ENCODE peak calls at places on chromosomes 2 and 18, in five cellular contexts. Y, T, Z, J and U are unnamed samples. For H3K4me1, the result is how much of the 10 kb centered on the place peaks cover.

GRCh38 chr2:23480991-23481797 is 96.2 kb downstream of the KLHL29 start:
- DNase-seq in Y (peak), T (peak), Z (no peak), J (no peak), U (no peak)

GRCh38 chr2:125004091-125004800 is 979.2 kb downstream of the CNTNAP5 start:
- DNase-seq in Y (no peak), T (no peak), Z (no peak), J (no peak), U (no peak)

GRCh38 chr2:156199588-156199987 is 132.9 kb downstream of the NR4A2 start:
- DNase-seq in Y (no peak), T (no peak), Z (no peak), J (no peak), U (no peak)

GRCh38 chr2:2324565-2325101 is 6.4 kb downstream of the MYT1L start:
- DNase-seq in Y (no peak), T (no peak), Z (no peak), J (no peak), U (no peak)

GRCh38 chr18:70288171-70288850 is 534 bp upstream of the SOCS6 start:
- DNase-seq in Y (peak), T (no peak), Z (peak), J (peak), U (no peak)

GRCh38 chr18:8609711-8610441 is 639 bp downstream of the RAB12 start:
- DNase-seq in Y (no peak), T (no peak), Z (peak), J (no peak), U (peak)

GRCh38 chr2:157279331-157279730 is 21.8 kb downstream of the GALNT5 start:
- DNase-seq in Y (no peak), T (no peak), Z (no peak), J (no peak), U (no peak)

GRCh38 chr2:144467479-144468210 is 52.3 kb downstream of the ZEB2 start:
- DNase-seq in Y (no peak), T (no peak), Z (no peak), J (no peak), U (no peak)

GRCh38 chr18:13492314-13492713 is 234.0 kb downstream of the FAM210A start:
- DNase-seq in Y (no peak), T (no peak), Z (no peak), J (no peak), U (no peak)

GRCh38 chr18:34114996-34115395 is 109.7 kb downstream of the NOL4 start:
- DNase-seq in Y (peak), T (no peak), Z (no peak), J (no peak), U (no peak)

GRCh38 chr2:38533757-38534545 is 68.8 kb downstream of the HNRNPLL start:
- DNase-seq in Y (no peak), T (no peak), Z (no peak), J (no peak), U (no peak)

GRCh38 chr2:136135924-136136906 is 18.3 kb upstream of the CXCR4 start:
- DNase-seq in Y (no peak), T (no peak), Z (no peak), J (no peak), U (peak)

GRCh38 chr18:38313851-38314250 is 748.3 kb upstream of the CELF4 start:
- DNase-seq in Y (no peak), T (no peak), Z (no peak), J (no peak), U (no peak)

GRCh38 chr2:214542251-214542650 is 131.4 kb downstream of the VWC2L start:
- DNase-seq in Y (no peak), T (no peak), Z (no peak), J (no peak), U (no peak)

GRCh38 chr2:176182671-176183070 is 5.8 kb upstream of the HOXD1 start:
- DNase-seq in Y (no peak), T (no peak), Z (no peak), J (no peak), U (no peak)

GRCh38 chr2:191675807-191676667 is 1.9 kb upstream of the NABP1 start:
- DNase-seq in Y (no peak), T (no peak), Z (no peak), J (no peak), U (no peak)

GRCh38 chr2:72204156-72204781 is 56.6 kb upstream of the CYP26B1 start:
- DNase-seq in Y (peak), T (peak), Z (peak), J (no peak), U (no peak)

GRCh38 chr2:219675206-219675605 is 47.8 kb downstream of the SLC4A3 start:
- DNase-seq in Y (no peak), T (no peak), Z (no peak), J (no peak), U (no peak)

GRCh38 chr18:11309172-11309571 is 159.8 kb upstream of the PIEZO2 start:
- DNase-seq in Y (peak), T (peak), Z (no peak), J (no peak), U (no peak)

GRCh38 chr2:95279435-95280035 is 5.3 kb downstream of the PROM2 start:
- DNase-seq in Y (no peak), T (no peak), Z (no peak), J (no peak), U (no peak)

GRCh38 chr18:79899609-79900435 is 51.6 kb downstream of the SLC66A2 start:
- DNase-seq in Y (no peak), T (no peak), Z (no peak), J (peak), U (no peak)

GRCh38 chr2:12797815-12798214 is 81.1 kb downstream of the TRIB2 start:
- DNase-seq in Y (no peak), T (no peak), Z (no peak), J (no peak), U (no peak)

GRCh38 chr2:134189009-134189717 is 64.7 kb upstream of the MGAT5 start:
- DNase-seq in Y (no peak), T (peak), Z (no peak), J (no peak), U (no peak)

GRCh38 chr2:102967451-102967850 is 205.6 kb downstream of the TMEM182 start:
- DNase-seq in Y (no peak), T (no peak), Z (no peak), J (no peak), U (no peak)

GRCh38 chr2:159169187-159169586 is 117.3 kb downstream of the WDSUB1 start:
- DNase-seq in Y (no peak), T (no peak), Z (no peak), J (no peak), U (no peak)

GRCh38 chr2:40160730-40161129 is 291.2 kb downstream of the SLC8A1 start:
- DNase-seq in Y (no peak), T (no peak), Z (no peak), J (no peak), U (no peak)

GRCh38 chr2:66574701-66575624 is 140.0 kb downstream of the MEIS1 start:
- DNase-seq in Y (peak), T (peak), Z (peak), J (peak), U (no peak)

GRCh38 chr2:100730290-100730868 is 89.6 kb upstream of the NPAS2 start:
- DNase-seq in Y (peak), T (peak), Z (no peak), J (no peak), U (no peak)

GRCh38 chr2:240513544-240514287 is 44.1 kb downstream of the ANKMY1 start:
- DNase-seq in Y (peak), T (peak), Z (peak), J (peak), U (peak)

GRCh38 chr2:151395509-151396374 is 14.0 kb upstream of the RIF1 start:
- DNase-seq in Y (no peak), T (peak), Z (no peak), J (no peak), U (no peak)

GRCh38 chr2:105778344-105778607 is 33.6 kb downstream of the NCK2 start:
- DNase-seq in Y (no peak), T (no peak), Z (no peak), J (no peak), U (no peak)

GRCh38 chr18:12906773-12907172 is 22.7 kb upstream of the PTPN2 start:
- DNase-seq in Y (peak), T (no peak), Z (no peak), J (no peak), U (no peak)

GRCh38 chr2:207256476-207257207 is 90.9 kb upstream of the KLF7 start:
- DNase-seq in Y (no peak), T (no peak), Z (no peak), J (no peak), U (no peak)

GRCh38 chr2:172095146-172095904 is 7.4 kb downstream of the DLX2 start:
- DNase-seq in Y (no peak), T (peak), Z (peak), J (no peak), U (no peak)
- TF ChIP-seq EP300 in Y (no peak), T (no peak), Z (no peak), J (no peak), U (no peak)

DNA sequence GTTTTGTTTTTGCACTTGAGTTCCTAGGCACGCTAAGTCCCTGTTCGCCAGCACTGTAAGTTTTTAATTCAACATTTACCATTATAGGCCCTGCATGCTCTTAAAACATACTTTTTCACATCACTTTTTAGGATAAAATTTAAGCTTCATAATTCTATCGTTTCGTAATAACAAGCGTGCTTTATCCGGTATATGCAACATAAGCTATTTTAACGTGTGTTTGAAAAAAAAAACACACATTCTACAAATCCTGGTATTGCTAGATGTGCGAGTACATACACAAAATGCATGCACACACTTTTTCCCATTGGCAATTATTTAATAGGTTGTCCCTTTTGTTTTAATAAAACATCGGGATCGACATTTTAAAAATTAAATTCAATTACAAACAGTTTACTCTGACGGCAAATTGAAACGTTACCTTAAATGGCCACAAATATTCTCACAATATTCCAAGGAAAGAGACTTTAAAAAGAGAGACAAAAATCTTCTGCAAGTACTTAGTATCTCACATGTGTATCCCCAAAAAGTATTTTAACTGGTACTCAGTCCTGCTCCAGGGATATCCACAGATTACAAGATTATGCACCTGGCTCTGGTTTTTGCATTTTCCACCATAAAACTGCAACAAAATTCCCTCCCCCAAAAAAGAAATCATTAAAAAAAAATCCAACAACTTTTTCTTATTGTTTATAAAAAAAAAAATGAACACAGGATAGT is 1.0 kb upstream of the TCF4 start:
- DNase-seq in Y (no peak), T (peak), Z (no peak), J (no peak), U (no peak)
- H3K4me1 ChIP-seq in Y (under half), T (under half), Z (under half), J (under half), U (under half)

DNA sequence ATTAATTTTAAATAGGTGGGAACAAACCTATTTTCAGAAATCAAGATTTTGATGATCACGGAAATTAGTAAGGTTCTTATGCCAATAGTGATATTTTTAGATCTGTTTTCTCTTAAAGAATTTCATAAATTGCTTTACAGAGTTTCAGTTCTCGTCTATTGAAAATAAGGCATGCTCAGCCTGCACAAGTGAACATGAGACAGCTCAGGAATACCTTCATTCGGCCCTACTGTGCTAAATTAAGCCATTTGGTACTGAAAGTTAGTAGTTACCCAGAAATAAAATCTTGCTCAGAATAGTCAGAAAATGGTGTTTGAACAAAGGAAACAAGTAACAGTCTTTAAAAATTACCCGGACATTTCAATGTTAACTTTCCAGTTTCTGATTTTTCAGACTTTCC is 60.4 kb downstream of the DLGAP1 start:
- DNase-seq in Y (no peak), T (no peak), Z (no peak), J (no peak), U (no peak)
- TF ChIP-seq EP300 in Y (no peak), T (no peak), Z (no peak), J (no peak), U (no peak)

GRCh38 chr18:26482567-26482966 is 65.8 kb downstream of the KCTD1 start:
- DNase-seq in Y (no peak), T (peak), Z (no peak), J (no peak), U (no peak)
- H3K4me1 ChIP-seq in Y (under half), T (half or more), Z (under half), J (under half), U (under half)

GRCh38 chr2:64767670-64768425 is 114.1 kb upstream of the SERTAD2 start:
- DNase-seq in Y (peak), T (peak), Z (peak), J (peak), U (peak)
- TF ChIP-seq EP300 in Y (no peak), T (no peak), Z (no peak), J (no peak), U (peak)

GRCh38 chr2:33530614-33531344 is 54.3 kb downstream of the RASGRP3 start:
- DNase-seq in Y (no peak), T (no peak), Z (no peak), J (no peak), U (no peak)
- H3K4me1 ChIP-seq in Y (under half), T (under half), Z (under half), J (under half), U (under half)